ENCODE peak calls at places on chromosomes 5 and 9, in eight cellular contexts. I, A, V, J, X, N, T and S are unnamed samples.

GRCh38 chr5:115069087-115069968 is 100.4 kb downstream of the TRIM36 start:
- DNase-seq in N (peak; percentile 29), A (peak; percentile 39), T (peak; percentile 37), J (no peak), I (peak; percentile 45), X (no peak), V (peak; percentile 16), S (peak; percentile 23)

GRCh38 chr5:56681346-56681745 is 134.0 kb upstream of the MAP3K1 start:
- DNase-seq in N (no peak), X (no peak), I (peak; percentile 42), T (no peak), A (no peak), J (no peak), V (no peak), S (no peak)

GRCh38 chr5:36683821-36684434 is 77.5 kb downstream of the SLC1A3 start:
- DNase-seq in T (no peak), X (no peak), J (no peak), V (no peak), A (peak; percentile 53), N (no peak), I (peak; percentile 84), S (no peak)

GRCh38 chr9:114619205-114619758 is 8.2 kb downstream of the TMEM268 start:
- DNase-seq in V (no peak), N (no peak), T (no peak), I (no peak), A (no peak), X (no peak), J (no peak), S (no peak)

GRCh38 chr5:80255425-80255751 is 460 bp downstream of the SERINC5 start:
- DNase-seq in I (peak; percentile 71), J (no peak), V (no peak), T (peak; percentile 81), A (peak; percentile 83), X (peak; percentile 60), N (no peak), S (peak; percentile 8)

GRCh38 chr9:72041775-72042194 is 18.6 kb downstream of the C9orf57 start:
- DNase-seq in T (no peak), I (peak; percentile 58), X (peak; percentile 76), J (no peak), V (no peak), A (peak; percentile 45), N (peak; percentile 3), S (peak; percentile 8)

GRCh38 chr9:134365791-134366222 is 39.6 kb downstream of the RXRA start:
- DNase-seq in V (peak; percentile 95), N (no peak), X (peak; percentile 79), J (no peak), A (peak; percentile 72), T (no peak), I (peak; percentile 81), S (peak; percentile 99)

GRCh38 chr9:114271556-114272510 is 51.1 kb upstream of the ORM1 start:
- DNase-seq in A (peak; percentile 67), V (peak; percentile 56), J (no peak), N (no peak), I (peak; percentile 54), X (peak; percentile 61), T (peak; percentile 87), S (no peak)

GRCh38 chr5:42855811-42856210 is 44.1 kb upstream of the SELENOP start:
- DNase-seq in J (no peak), T (no peak), I (no peak), X (no peak), V (no peak), A (no peak), N (no peak), S (no peak)

GRCh38 chr5:160774646-160775313 is 77.2 kb downstream of the ATP10B start:
- DNase-seq in N (no peak), I (no peak), T (peak; percentile 16), J (no peak), A (no peak), X (no peak), V (no peak), S (no peak)

GRCh38 chr9:37575511-37575914 is 667 bp downstream of the FBXO10 start:
- DNase-seq in A (no peak), T (no peak), V (no peak), N (no peak), X (no peak), J (no peak), I (no peak), S (peak; percentile 32)

GRCh38 chr9:129183495-129184308 is 5.6 kb upstream of the IER5L start:
- DNase-seq in N (no peak), J (no peak), T (no peak), V (no peak), A (no peak), I (no peak), X (no peak), S (no peak)

GRCh38 chr9:93266521-93267001 is 82.6 kb downstream of the WNK2 start:
- DNase-seq in J (no peak), V (no peak), X (peak; percentile 32), A (no peak), T (peak; percentile 27), I (no peak), N (no peak), S (no peak)

GRCh38 chr5:77210091-77211012 is at the start of gene PDE8B:
- DNase-seq in I (no peak), J (no peak), N (no peak), X (no peak), V (peak; percentile 2), T (peak; percentile 81), A (peak; percentile 24), S (no peak)

GRCh38 chr9:91164724-91165520 is 196.8 kb downstream of the AUH start:
- DNase-seq in N (no peak), I (peak; percentile 96), J (peak; percentile 55), X (peak; percentile 86), V (no peak), A (peak; percentile 93), T (no peak), S (no peak)

GRCh38 chr9:12923472-12924009 is 148.7 kb downstream of the LURAP1L start:
- DNase-seq in I (peak; percentile 89), T (no peak), V (no peak), N (no peak), J (no peak), A (peak; percentile 61), X (no peak), S (no peak)

GRCh38 chr9:71819115-71819739 is 50.9 kb upstream of the CEMIP2 start:
- DNase-seq in J (no peak), V (no peak), X (peak; percentile 52), A (peak; percentile 12), I (peak; percentile 35), N (no peak), T (no peak), S (peak; percentile 11)

GRCh38 chr5:175351126-175351525 is 92.9 kb downstream of the DRD1 start:
- DNase-seq in N (no peak), A (no peak), I (no peak), X (no peak), T (no peak), V (no peak), J (no peak), S (no peak)

GRCh38 chr9:94083384-94083783 is 880 bp upstream of the PTPDC1 start:
- DNase-seq in I (no peak), J (no peak), A (no peak), T (no peak), V (no peak), N (no peak), X (no peak), S (no peak)

GRCh38 chr5:65925094-65925600 is 1.2 kb upstream of the ERBIN start:
- DNase-seq in N (no peak), I (peak; percentile 53), X (peak; percentile 75), T (no peak), J (peak; percentile 70), A (peak; percentile 61), V (peak; percentile 42), S (peak; percentile 49)

GRCh38 chr9:34382879-34383278 is 6.2 kb upstream of the MYORG start:
- DNase-seq in T (no peak), N (no peak), X (no peak), V (no peak), I (no peak), J (no peak), A (no peak), S (no peak)

GRCh38 chr9:123470121-123470851 is 114.3 kb downstream of the CRB2 start:
- DNase-seq in A (no peak), T (no peak), V (no peak), X (no peak), N (no peak), J (no peak), I (no peak), S (no peak)

GRCh38 chr5:14598225-14598624 is 16.6 kb downstream of the OTULINL start:
- DNase-seq in N (no peak), J (no peak), I (no peak), A (no peak), V (no peak), T (no peak), X (no peak), S (no peak)

GRCh38 chr9:95143591-95144561 is 173.6 kb downstream of the FANCC start:
- DNase-seq in X (peak; percentile 91), I (peak; percentile 70), J (no peak), A (peak; percentile 71), V (no peak), N (no peak), T (no peak), S (no peak)

GRCh38 chr9:106400170-106400569 is 462.8 kb upstream of the ZNF462 start:
- DNase-seq in X (no peak), V (no peak), A (no peak), J (no peak), I (no peak), T (no peak), N (no peak), S (no peak)

GRCh38 chr5:96896806-96897205 is 20.5 kb downstream of the ERAP2 start:
- DNase-seq in X (no peak), T (no peak), A (no peak), I (no peak), V (no peak), N (no peak), J (no peak), S (no peak)